ENCODE peak calls at places on chromosomes 11 and 22, in five cellular contexts. I is GM23338, Q is fibroblast of lung, J is pancreas, E is ovary. R is an unnamed sample.

GRCh38 chr11:76240666-76241065 is 34.4 kb upstream of the WNT11 start:
- DNase-seq in I (no peak), Q (no peak), J (no peak), E (no peak), R (no peak)

GRCh38 chr11:12901874-12902481 is 107.1 kb upstream of the RASSF10 start:
- DNase-seq in I (no peak), Q (no peak), J (no peak), E (no peak), R (no peak)

GRCh38 chr11:65471410-65471762 is 27.5 kb upstream of the MALAT1 start:
- DNase-seq in I (peak), Q (peak), J (peak), E (peak), R (peak)

GRCh38 chr22:46699091-46699490 is 39.0 kb downstream of the CERK start:
- DNase-seq in I (no peak), Q (no peak), J (no peak), E (no peak), R (no peak)

GRCh38 chr11:116376547-116376946 is 396.2 kb downstream of the BUD13 start:
- DNase-seq in I (no peak), Q (no peak), J (no peak), E (no peak), R (no peak)

GRCh38 chr11:124482362-124483147 is 37.1 kb upstream of the OR8B8 start:
- DNase-seq in I (no peak), Q (peak), J (no peak), E (no peak), R (no peak)

GRCh38 chr11:120727752-120728151 is 216.2 kb downstream of the GRIK4 start:
- DNase-seq in I (no peak), Q (no peak), J (no peak), E (no peak), R (no peak)

GRCh38 chr11:95005642-95006041 is 19.4 kb upstream of the KDM4E start:
- DNase-seq in I (no peak), Q (no peak), J (no peak), E (no peak), R (no peak)

GRCh38 chr22:30667092-30667485 is 586 bp downstream of the DUSP18 start:
- DNase-seq in I (no peak), Q (no peak), J (no peak), E (no peak), R (no peak)

GRCh38 chr22:47397673-47398072 is 635.2 kb downstream of the TBC1D22A start:
- DNase-seq in I (no peak), Q (no peak), J (no peak), E (no peak), R (no peak)

GRCh38 chr11:116690623-116691022 is 82.2 kb downstream of the BUD13 start:
- DNase-seq in I (no peak), Q (no peak), J (no peak), E (no peak), R (no peak)

DNA sequence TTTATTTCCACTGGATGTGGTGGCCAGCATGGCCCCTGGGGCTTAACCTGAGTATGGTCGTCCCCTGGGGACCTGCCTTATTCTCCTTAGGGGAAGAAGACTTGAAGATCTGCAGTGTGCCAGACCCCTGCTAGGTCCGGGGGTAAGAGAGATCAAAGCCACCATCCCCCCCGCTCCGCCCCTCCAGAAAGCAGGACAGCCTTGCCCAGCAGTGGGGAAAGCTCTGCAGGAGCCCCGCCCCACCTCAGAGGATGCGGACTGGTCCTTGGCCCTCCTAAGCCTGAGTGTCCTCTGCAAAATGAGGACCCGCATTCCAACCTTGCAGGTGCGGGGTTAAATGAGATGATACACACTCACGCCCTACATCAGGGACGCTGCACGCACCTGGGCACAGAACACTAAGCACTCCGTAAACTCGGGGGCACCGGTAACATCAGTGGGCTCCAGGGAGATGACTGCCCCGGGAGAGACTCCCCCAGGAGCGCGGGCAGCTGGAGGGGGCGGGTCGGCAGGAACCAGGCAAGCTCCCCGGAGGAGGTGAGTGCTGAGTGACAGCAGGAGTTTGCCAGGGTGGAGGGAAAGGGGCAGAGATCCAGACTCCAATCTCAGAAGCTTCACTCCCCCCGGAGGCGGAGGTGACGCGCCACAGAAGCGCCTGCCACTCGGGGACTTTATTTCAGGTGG is 564 bp upstream of the ANO1 start:
- DNase-seq in I (peak), Q (no peak), J (no peak), E (no peak), R (no peak)
- H3K4me3 ChIP-seq in I (peak), Q (no peak), J (no peak), E (peak), R (no peak)

GRCh38 chr11:47216141-47216798 is 1.5 kb downstream of the DDB2 start:
- DNase-seq in I (no peak), Q (peak), J (peak), E (peak), R (peak)
- TF ChIP-seq CTCF in I (peak), Q (no peak), J (no peak), E (no peak), R (peak)

GRCh38 chr11:35619754-35620640 is 1.7 kb downstream of the FJX1 start:
- DNase-seq in I (peak), Q (peak), J (peak), E (peak), R (no peak)

GRCh38 chr11:35617687-35618496 is at the start of gene FJX1:
- DNase-seq in I (peak), Q (peak), J (peak), E (peak), R (peak)

GRCh38 chr11:35617316-35617686 is 959 bp upstream of the FJX1 start:
- DNase-seq in I (no peak), Q (no peak), J (no peak), E (no peak), R (no peak)

GRCh38 chr11:35618497-35619029 is 303 bp downstream of the FJX1 start:
- DNase-seq in I (peak), Q (peak), J (peak), E (peak), R (no peak)

DNA sequence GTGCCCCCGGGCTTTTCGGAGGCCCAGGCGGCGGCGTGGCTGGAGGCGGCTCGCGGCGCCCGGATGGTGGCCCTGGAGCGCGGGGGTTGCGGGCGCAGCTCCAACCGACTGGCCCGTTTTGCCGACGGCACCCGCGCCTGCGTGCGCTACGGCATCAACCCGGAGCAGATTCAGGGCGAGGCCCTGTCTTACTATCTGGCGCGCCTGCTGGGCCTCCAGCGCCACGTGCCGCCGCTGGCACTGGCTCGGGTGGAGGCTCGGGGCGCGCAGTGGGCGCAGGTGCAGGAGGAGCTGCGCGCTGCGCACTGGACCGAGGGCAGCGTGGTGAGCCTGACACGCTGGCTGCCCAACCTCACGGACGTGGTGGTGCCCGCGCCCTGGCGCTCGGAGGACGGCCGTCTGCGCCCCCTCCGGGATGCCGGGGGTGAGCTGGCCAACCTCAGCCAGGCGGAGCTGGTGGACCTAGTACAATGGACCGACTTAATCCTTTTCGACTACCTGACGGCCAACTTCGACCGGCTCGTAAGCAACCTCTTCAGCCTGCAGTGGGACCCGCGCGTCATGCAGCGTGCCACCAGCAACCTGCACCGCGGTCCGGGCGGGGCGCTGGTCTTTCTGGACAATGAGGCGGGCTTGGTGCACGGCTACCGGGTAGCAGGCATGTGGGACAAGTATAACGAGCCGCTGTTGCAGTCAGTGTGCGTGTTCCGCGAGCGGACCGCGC is 932 bp downstream of the FJX1 start:
- DNase-seq in I (peak), Q (peak), J (peak), E (no peak), R (no peak)
- H3K4me3 ChIP-seq in I (peak), Q (peak), J (peak), E (peak), R (peak)

GRCh38 chr11:111452817-111453607 is 59.2 kb downstream of the BTG4 start:
- DNase-seq in I (no peak), Q (no peak), J (no peak), E (no peak), R (no peak)

GRCh38 chr11:111456086-111456858 is 55.9 kb downstream of the BTG4 start:
- DNase-seq in I (no peak), Q (no peak), J (no peak), E (no peak), R (no peak)

GRCh38 chr11:111456859-111457730 is 55.1 kb downstream of the BTG4 start:
- DNase-seq in I (no peak), Q (no peak), J (no peak), E (no peak), R (no peak)

GRCh38 chr11:111455291-111456085 is 56.7 kb downstream of the BTG4 start:
- DNase-seq in I (no peak), Q (no peak), J (no peak), E (no peak), R (no peak)

DNA sequence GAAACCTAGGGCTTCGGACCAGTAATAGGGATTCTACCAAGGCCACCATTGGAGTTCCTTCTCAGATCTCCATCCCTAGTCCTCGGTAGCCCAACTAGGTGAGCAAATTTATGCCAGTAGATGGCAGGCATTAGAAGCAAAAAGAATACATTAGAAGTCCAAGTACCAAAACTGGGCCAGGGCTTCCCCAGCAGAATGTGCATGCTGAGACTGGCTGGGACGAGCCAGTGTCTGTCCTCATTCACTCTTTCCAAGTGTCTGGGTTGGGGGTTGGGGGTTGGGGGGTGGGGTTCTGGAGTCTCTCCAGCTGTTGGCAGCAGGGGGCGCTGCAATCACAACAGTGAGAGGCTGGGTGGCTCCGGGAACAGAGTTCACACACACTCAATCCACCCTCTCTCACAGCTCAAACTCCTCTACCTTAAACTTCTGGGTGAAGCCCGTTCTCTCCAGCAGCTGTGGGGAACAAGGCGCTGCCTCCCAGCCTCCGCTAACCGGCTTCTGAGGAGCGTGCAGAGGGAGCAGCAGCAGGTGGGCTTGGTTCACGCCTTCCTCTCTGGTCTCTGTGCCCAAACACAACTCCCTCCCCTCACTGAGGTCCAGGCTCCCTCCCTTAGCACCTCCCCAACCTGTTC is 57.5 kb downstream of the BTG4 start:
- DNase-seq in I (peak), Q (peak), J (no peak), E (no peak), R (no peak)
- TF ChIP-seq CTCF in I (peak), Q (peak), J (no peak), E (no peak), R (peak)

GRCh38 chr11:117872420-117872961 is 4.0 kb downstream of the FXYD6 start:
- DNase-seq in I (no peak), Q (no peak), J (no peak), E (peak), R (no peak)
- H3K4me3 ChIP-seq in I (no peak), Q (no peak), J (no peak), E (no peak), R (no peak)

GRCh38 chr11:4891996-4892640 is 10.4 kb downstream of the OR51T1 start:
- DNase-seq in I (peak), Q (peak), J (no peak), E (no peak), R (peak)
- TF ChIP-seq CTCF in I (no peak), Q (peak), J (no peak), E (no peak), R (peak)

DNA sequence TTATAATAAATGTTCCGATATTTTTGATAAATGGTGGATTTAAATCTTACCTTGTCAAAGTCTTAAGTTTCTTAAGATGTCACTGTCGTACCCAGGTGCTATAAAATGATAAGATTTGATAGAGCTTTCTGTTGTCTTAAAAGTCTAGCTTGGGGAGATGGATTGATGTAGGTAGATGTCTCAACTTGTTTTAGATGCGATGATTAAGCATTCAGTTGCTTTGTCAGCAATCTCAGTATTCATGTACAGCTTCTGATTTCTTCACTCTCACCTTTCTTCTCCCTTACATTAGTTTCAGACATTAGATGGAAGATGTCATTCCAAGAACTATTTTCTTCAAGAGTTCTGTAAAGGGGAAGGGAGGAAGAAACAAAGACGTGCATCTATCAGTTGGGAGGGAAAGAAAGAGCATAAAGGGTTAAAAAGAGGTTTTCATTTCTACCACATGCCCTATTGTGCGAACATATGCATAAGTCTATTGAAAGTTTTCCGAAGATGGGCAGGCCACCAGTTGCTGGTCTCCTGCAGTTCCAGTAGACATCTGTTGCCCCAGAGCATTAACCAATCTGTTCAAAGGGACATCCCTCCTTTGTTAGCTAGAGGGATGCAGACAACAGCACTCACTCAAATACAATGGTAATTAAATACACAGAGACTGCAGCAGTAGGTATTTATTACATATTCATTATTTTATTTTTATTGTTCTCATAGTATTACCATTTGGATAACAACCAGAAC is 38.4 kb downstream of the ZC3H12C start:
- DNase-seq in I (peak), Q (no peak), J (no peak), E (no peak), R (no peak)
- H3K4me3 ChIP-seq in I (no peak), Q (no peak), J (no peak), E (no peak), R (no peak)

DNA sequence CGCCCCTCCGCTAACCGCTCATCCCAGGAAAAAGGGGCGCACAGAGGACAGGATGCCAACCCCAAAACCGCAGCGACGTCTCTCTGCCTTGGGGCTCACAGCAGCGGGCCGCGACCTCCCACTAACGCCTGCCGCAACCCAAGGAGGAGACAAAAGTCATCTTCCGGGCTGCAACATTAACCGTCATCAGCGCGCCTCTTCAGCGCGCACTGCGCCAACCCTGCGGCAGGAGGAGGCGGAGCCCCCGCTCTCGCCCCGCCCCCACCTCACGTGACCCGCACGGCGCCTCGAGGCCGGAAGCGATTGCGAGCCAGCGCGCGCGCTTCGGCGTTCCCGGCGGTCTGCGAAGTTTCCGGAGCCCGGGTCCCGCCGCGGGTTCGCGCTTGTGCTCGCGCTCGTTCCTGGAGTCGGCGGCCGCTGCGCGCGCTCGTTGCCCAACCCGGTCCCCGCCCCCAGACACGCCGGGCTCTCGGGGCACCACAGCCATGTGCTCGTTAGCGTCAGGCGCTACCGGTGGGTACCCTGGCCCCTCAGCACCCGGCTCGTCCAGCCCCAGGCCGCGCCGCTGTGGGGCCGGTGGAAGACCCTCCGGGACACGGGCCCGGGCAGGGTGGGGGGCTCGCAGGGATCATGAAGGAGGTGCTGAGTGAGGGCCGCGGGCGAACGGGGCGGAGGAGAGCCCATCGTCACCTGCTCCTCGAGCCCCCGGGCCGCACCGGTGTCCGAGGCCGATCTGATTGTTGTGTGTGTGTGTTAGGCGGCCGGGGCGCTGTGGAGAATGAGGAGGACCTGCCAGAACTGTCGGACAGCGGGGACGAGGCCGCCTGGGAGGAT is at the start of gene PRMT3:
- DNase-seq in I (peak), Q (peak), J (peak), E (peak), R (peak)
- TF ChIP-seq CTCF in I (no peak), Q (no peak), J (peak), E (peak), R (no peak)

GRCh38 chr11:72641522-72641899 is 32.7 kb downstream of the PDE2A start:
- DNase-seq in I (no peak), Q (no peak), J (no peak), E (no peak), R (no peak)
- H3K4me3 ChIP-seq in I (peak), Q (no peak), J (no peak), E (peak), R (no peak)

GRCh38 chr11:62087694-62088093 is 36.1 kb upstream of the INCENP start:
- DNase-seq in I (no peak), Q (no peak), J (no peak), E (no peak), R (no peak)

GRCh38 chr11:62077136-62077535 is 46.7 kb upstream of the INCENP start:
- DNase-seq in I (no peak), Q (peak), J (no peak), E (no peak), R (no peak)

GRCh38 chr11:62081378-62082291 is 42.2 kb upstream of the INCENP start:
- DNase-seq in I (peak), Q (peak), J (peak), E (peak), R (no peak)

GRCh38 chr11:62082292-62082657 is 41.5 kb upstream of the INCENP start:
- DNase-seq in I (no peak), Q (no peak), J (no peak), E (no peak), R (no peak)
- TF ChIP-seq CTCF in I (no peak), Q (no peak), J (no peak), E (no peak), R (no peak)